ENCODE peak calls at places on chromosomes 7 and 10, in eight cellular contexts. N, F, E, O, T, C, U and W are unnamed samples.

GRCh38 chr10:7475046-7475860 is 64.4 kb upstream of the SFMBT2 start:
- DNase-seq in N (no peak), F (no peak), E (no peak), O (no peak), T (no peak), C (no peak), U (no peak), W (no peak)

GRCh38 chr10:124999433-125000365 is 57.8 kb downstream of the ZRANB1 start:
- DNase-seq in N (no peak), F (no peak), E (no peak), O (no peak), T (no peak), C (peak), U (peak), W (no peak)

GRCh38 chr7:100406767-100407166 is 21.7 kb downstream of the ZCWPW1 start:
- DNase-seq in N (no peak), F (no peak), E (no peak), O (no peak), T (peak), C (no peak), U (peak), W (peak)

GRCh38 chr10:58631715-58632114 is 119.0 kb downstream of the BICC1 start:
- DNase-seq in N (no peak), F (no peak), E (no peak), O (no peak), T (no peak), C (no peak), U (no peak), W (no peak)

GRCh38 chr10:5895804-5896203 is 5.8 kb downstream of the FBH1 start:
- DNase-seq in N (no peak), F (no peak), E (no peak), O (no peak), T (no peak), C (no peak), U (no peak), W (no peak)

GRCh38 chr7:138338361-138338760 is 121.7 kb upstream of the TRIM24 start:
- DNase-seq in N (no peak), F (no peak), E (no peak), O (no peak), T (peak), C (peak), U (peak), W (no peak)

GRCh38 chr10:27745719-27746363 is at the start of gene MKX:
- DNase-seq in N (peak), F (no peak), E (no peak), O (peak), T (no peak), C (no peak), U (peak), W (peak)

GRCh38 chr10:46019541-46020343 is 10.7 kb downstream of the NCOA4 start:
- DNase-seq in N (no peak), F (peak), E (no peak), O (no peak), T (no peak), C (no peak), U (no peak), W (no peak)

GRCh38 chr7:158487546-158488224 is 99.9 kb downstream of the PTPRN2 start:
- DNase-seq in N (no peak), F (no peak), E (no peak), O (no peak), T (no peak), C (no peak), U (no peak), W (no peak)

GRCh38 chr10:6746782-6747181 is 166.7 kb upstream of the PRKCQ start:
- DNase-seq in N (no peak), F (no peak), E (no peak), O (no peak), T (no peak), C (no peak), U (peak), W (no peak)

GRCh38 chr10:121823993-121824463 is 103.8 kb downstream of the ATE1 start:
- DNase-seq in N (no peak), F (peak), E (no peak), O (no peak), T (peak), C (no peak), U (peak), W (peak)

GRCh38 chr10:97116534-97117162 is 69.1 kb downstream of the SLIT1 start:
- DNase-seq in N (no peak), F (no peak), E (no peak), O (no peak), T (no peak), C (no peak), U (no peak), W (no peak)

GRCh38 chr7:48035301-48035966 is at the start of gene C7orf57:
- DNase-seq in N (peak), F (no peak), E (peak), O (peak), T (peak), C (peak), U (peak), W (peak)

GRCh38 chr7:152886579-152887117 is 127.1 kb downstream of the ACTR3B start:
- DNase-seq in N (no peak), F (no peak), E (no peak), O (no peak), T (no peak), C (no peak), U (no peak), W (no peak)

GRCh38 chr10:126387041-126387908 is 1.0 kb downstream of the ADAM12 start:
- DNase-seq in N (peak), F (no peak), E (peak), O (peak), T (peak), C (peak), U (peak), W (peak)

GRCh38 chr10:36840793-36841192 is 284.6 kb upstream of the ANKRD30A start:
- DNase-seq in N (no peak), F (no peak), E (no peak), O (no peak), T (no peak), C (no peak), U (no peak), W (no peak)

GRCh38 chr10:61301560-61301959 is 151.6 kb downstream of the TMEM26 start:
- DNase-seq in N (no peak), F (no peak), E (no peak), O (no peak), T (no peak), C (no peak), U (no peak), W (no peak)

GRCh38 chr7:149690688-149691446 is 82.5 kb downstream of the ZNF467 start:
- DNase-seq in N (peak), F (no peak), E (no peak), O (no peak), T (no peak), C (peak), U (peak), W (peak)

GRCh38 chr7:17289074-17289665 is 9.3 kb upstream of the AHR start:
- DNase-seq in N (no peak), F (no peak), E (no peak), O (no peak), T (no peak), C (no peak), U (peak), W (no peak)

GRCh38 chr7:45000096-45001032 is at the start of gene CCM2:
- DNase-seq in N (no peak), F (no peak), E (no peak), O (no peak), T (peak), C (no peak), U (peak), W (no peak)

GRCh38 chr10:113225903-113226302 is 275.9 kb downstream of the TCF7L2 start:
- DNase-seq in N (no peak), F (no peak), E (no peak), O (no peak), T (no peak), C (no peak), U (no peak), W (no peak)

GRCh38 chr7:132656846-132657776 is 80.8 kb upstream of the PLXNA4 start:
- DNase-seq in N (no peak), F (peak), E (no peak), O (no peak), T (no peak), C (no peak), U (peak), W (peak)

GRCh38 chr10:49035920-49036319 is 79.4 kb downstream of the VSTM4 start:
- DNase-seq in N (no peak), F (no peak), E (no peak), O (no peak), T (no peak), C (no peak), U (no peak), W (no peak)